ENCODE peak calls at places on chromosomes 2 and 18, in six cellular contexts. One of them, this sample, is unnamed.

GRCh38 chr2:54879598-54880355 is 156.3 kb downstream of the EML6 start:
- DNase-seq in posterior cingulate gyrus: no peak
- DNase-seq in NCI-H2081: peak; percentile 16
- DNase-seq in CD8-positive, alpha-beta memory T cell: no peak
- DNase-seq in stromal cell of bone marrow: no peak
- DNase-seq in psoas muscle: no peak
- DNase-seq in this sample: no peak

GRCh38 chr2:8684885-8685696 is 3.2 kb downstream of the ID2 start:
- DNase-seq in posterior cingulate gyrus: peak; percentile 23
- DNase-seq in NCI-H2081: peak; percentile 85
- DNase-seq in CD8-positive, alpha-beta memory T cell: peak; percentile 69
- DNase-seq in stromal cell of bone marrow: no peak
- DNase-seq in psoas muscle: peak; percentile 60
- DNase-seq in this sample: no peak

GRCh38 chr18:62486290-62486964 is 36.4 kb upstream of the ZCCHC2 start:
- DNase-seq in posterior cingulate gyrus: no peak
- DNase-seq in NCI-H2081: peak; percentile 2
- DNase-seq in CD8-positive, alpha-beta memory T cell: no peak
- DNase-seq in stromal cell of bone marrow: no peak
- DNase-seq in psoas muscle: no peak
- DNase-seq in this sample: no peak

GRCh38 chr2:241776336-241777166 is at the start of gene GAL3ST2:
- DNase-seq in posterior cingulate gyrus: no peak
- DNase-seq in NCI-H2081: no peak
- DNase-seq in CD8-positive, alpha-beta memory T cell: peak; percentile 31
- DNase-seq in stromal cell of bone marrow: no peak
- DNase-seq in psoas muscle: no peak
- DNase-seq in this sample: peak; percentile 80

GRCh38 chr2:218658671-218659257 is 659 bp downstream of the ZNF142 start:
- DNase-seq in posterior cingulate gyrus: no peak
- DNase-seq in NCI-H2081: peak; percentile 30
- DNase-seq in CD8-positive, alpha-beta memory T cell: no peak
- DNase-seq in stromal cell of bone marrow: no peak
- DNase-seq in psoas muscle: no peak
- DNase-seq in this sample: no peak

GRCh38 chr18:79211844-79212243 is 142.7 kb downstream of the ATP9B start:
- DNase-seq in posterior cingulate gyrus: no peak
- DNase-seq in NCI-H2081: no peak
- DNase-seq in CD8-positive, alpha-beta memory T cell: no peak
- DNase-seq in stromal cell of bone marrow: no peak
- DNase-seq in psoas muscle: no peak
- DNase-seq in this sample: no peak

GRCh38 chr2:74833418-74834233 is at the start of gene HK2:
- DNase-seq in posterior cingulate gyrus: peak; percentile 84
- DNase-seq in NCI-H2081: peak; percentile 74
- DNase-seq in CD8-positive, alpha-beta memory T cell: peak; percentile 70
- DNase-seq in stromal cell of bone marrow: peak; percentile 85
- DNase-seq in psoas muscle: peak; percentile 86
- DNase-seq in this sample: peak; percentile 92

GRCh38 chr18:58231930-58232329 is 187.9 kb downstream of the NEDD4L start:
- DNase-seq in posterior cingulate gyrus: no peak
- DNase-seq in NCI-H2081: no peak
- DNase-seq in CD8-positive, alpha-beta memory T cell: no peak
- DNase-seq in stromal cell of bone marrow: no peak
- DNase-seq in psoas muscle: no peak
- DNase-seq in this sample: no peak

GRCh38 chr2:179275280-179276013 is 10.8 kb upstream of the SESTD1 start:
- DNase-seq in posterior cingulate gyrus: no peak
- DNase-seq in NCI-H2081: no peak
- DNase-seq in CD8-positive, alpha-beta memory T cell: no peak
- DNase-seq in stromal cell of bone marrow: peak; percentile 31
- DNase-seq in psoas muscle: no peak
- DNase-seq in this sample: no peak

GRCh38 chr18:24060644-24061043 is 46.1 kb downstream of the TTC39C start:
- DNase-seq in posterior cingulate gyrus: no peak
- DNase-seq in NCI-H2081: no peak
- DNase-seq in CD8-positive, alpha-beta memory T cell: no peak
- DNase-seq in stromal cell of bone marrow: no peak
- DNase-seq in psoas muscle: no peak
- DNase-seq in this sample: no peak

GRCh38 chr18:815353-815752 is 3.3 kb upstream of the YES1 start:
- DNase-seq in posterior cingulate gyrus: no peak
- DNase-seq in NCI-H2081: no peak
- DNase-seq in CD8-positive, alpha-beta memory T cell: no peak
- DNase-seq in stromal cell of bone marrow: no peak
- DNase-seq in psoas muscle: no peak
- DNase-seq in this sample: no peak

GRCh38 chr2:54559593-54560145 is 103.5 kb downstream of the SPTBN1 start:
- DNase-seq in posterior cingulate gyrus: no peak
- DNase-seq in NCI-H2081: no peak
- DNase-seq in CD8-positive, alpha-beta memory T cell: no peak
- DNase-seq in stromal cell of bone marrow: no peak
- DNase-seq in psoas muscle: no peak
- DNase-seq in this sample: no peak

GRCh38 chr18:6052449-6052913 is 157.2 kb upstream of the TMEM200C start:
- DNase-seq in posterior cingulate gyrus: no peak
- DNase-seq in NCI-H2081: no peak
- DNase-seq in CD8-positive, alpha-beta memory T cell: no peak
- DNase-seq in stromal cell of bone marrow: no peak
- DNase-seq in psoas muscle: no peak
- DNase-seq in this sample: no peak

GRCh38 chr2:197315371-197315770 is 4.8 kb upstream of the ANKRD44 start:
- DNase-seq in posterior cingulate gyrus: no peak
- DNase-seq in NCI-H2081: no peak
- DNase-seq in CD8-positive, alpha-beta memory T cell: no peak
- DNase-seq in stromal cell of bone marrow: no peak
- DNase-seq in psoas muscle: no peak
- DNase-seq in this sample: no peak

GRCh38 chr2:104538082-104538481 is 315.8 kb upstream of the POU3F3 start:
- DNase-seq in posterior cingulate gyrus: no peak
- DNase-seq in NCI-H2081: no peak
- DNase-seq in CD8-positive, alpha-beta memory T cell: no peak
- DNase-seq in stromal cell of bone marrow: no peak
- DNase-seq in psoas muscle: no peak
- DNase-seq in this sample: no peak

GRCh38 chr2:10548626-10549025 is 100.5 kb upstream of the ODC1 start:
- DNase-seq in posterior cingulate gyrus: no peak
- DNase-seq in NCI-H2081: no peak
- DNase-seq in CD8-positive, alpha-beta memory T cell: no peak
- DNase-seq in stromal cell of bone marrow: peak; percentile 15
- DNase-seq in psoas muscle: no peak
- DNase-seq in this sample: no peak

GRCh38 chr2:8514748-8515389 is 167.0 kb upstream of the ID2 start:
- DNase-seq in posterior cingulate gyrus: no peak
- DNase-seq in NCI-H2081: peak; percentile 50
- DNase-seq in CD8-positive, alpha-beta memory T cell: no peak
- DNase-seq in stromal cell of bone marrow: no peak
- DNase-seq in psoas muscle: no peak
- DNase-seq in this sample: no peak

GRCh38 chr2:63121055-63121834 is 70.6 kb downstream of the OTX1 start:
- DNase-seq in posterior cingulate gyrus: no peak
- DNase-seq in NCI-H2081: no peak
- DNase-seq in CD8-positive, alpha-beta memory T cell: no peak
- DNase-seq in stromal cell of bone marrow: no peak
- DNase-seq in psoas muscle: no peak
- DNase-seq in this sample: no peak

GRCh38 chr2:182522428-182522896 is 95.6 kb upstream of the PDE1A start:
- DNase-seq in posterior cingulate gyrus: peak; percentile 22
- DNase-seq in NCI-H2081: peak; percentile 36
- DNase-seq in CD8-positive, alpha-beta memory T cell: no peak
- DNase-seq in stromal cell of bone marrow: no peak
- DNase-seq in psoas muscle: no peak
- DNase-seq in this sample: no peak

GRCh38 chr2:102010767-102011351 is 19.1 kb downstream of the IL1R2 start:
- DNase-seq in posterior cingulate gyrus: no peak
- DNase-seq in NCI-H2081: no peak
- DNase-seq in CD8-positive, alpha-beta memory T cell: no peak
- DNase-seq in stromal cell of bone marrow: no peak
- DNase-seq in psoas muscle: no peak
- DNase-seq in this sample: no peak

GRCh38 chr2:48512586-48512985 is 17.4 kb upstream of the STON1 start:
- DNase-seq in posterior cingulate gyrus: no peak
- DNase-seq in NCI-H2081: no peak
- DNase-seq in CD8-positive, alpha-beta memory T cell: no peak
- DNase-seq in stromal cell of bone marrow: no peak
- DNase-seq in psoas muscle: no peak
- DNase-seq in this sample: no peak

GRCh38 chr2:210635257-210635656 is 78.9 kb downstream of the CPS1 start:
- DNase-seq in posterior cingulate gyrus: no peak
- DNase-seq in NCI-H2081: no peak
- DNase-seq in CD8-positive, alpha-beta memory T cell: no peak
- DNase-seq in stromal cell of bone marrow: no peak
- DNase-seq in psoas muscle: no peak
- DNase-seq in this sample: no peak

GRCh38 chr2:102841107-102841840 is 79.4 kb downstream of the TMEM182 start:
- DNase-seq in posterior cingulate gyrus: peak; percentile 64
- DNase-seq in NCI-H2081: peak; percentile 53
- DNase-seq in CD8-positive, alpha-beta memory T cell: no peak
- DNase-seq in stromal cell of bone marrow: peak; percentile 43
- DNase-seq in psoas muscle: peak; percentile 19
- DNase-seq in this sample: no peak

GRCh38 chr2:176873403-176873802 is 339.2 kb upstream of the HNRNPA3 start:
- DNase-seq in posterior cingulate gyrus: no peak
- DNase-seq in NCI-H2081: no peak
- DNase-seq in CD8-positive, alpha-beta memory T cell: no peak
- DNase-seq in stromal cell of bone marrow: no peak
- DNase-seq in psoas muscle: no peak
- DNase-seq in this sample: no peak

GRCh38 chr18:47745227-47745626 is 185.2 kb downstream of the SMAD2 start:
- DNase-seq in posterior cingulate gyrus: no peak
- DNase-seq in NCI-H2081: no peak
- DNase-seq in CD8-positive, alpha-beta memory T cell: no peak
- DNase-seq in stromal cell of bone marrow: no peak
- DNase-seq in psoas muscle: no peak
- DNase-seq in this sample: no peak

GRCh38 chr18:59813942-59814341 is 85.9 kb upstream of the PMAIP1 start:
- DNase-seq in posterior cingulate gyrus: no peak
- DNase-seq in NCI-H2081: no peak
- DNase-seq in CD8-positive, alpha-beta memory T cell: no peak
- DNase-seq in stromal cell of bone marrow: no peak
- DNase-seq in psoas muscle: no peak
- DNase-seq in this sample: no peak

GRCh38 chr2:66839551-66840320 is 404.8 kb downstream of the MEIS1 start:
- DNase-seq in posterior cingulate gyrus: no peak
- DNase-seq in NCI-H2081: no peak
- DNase-seq in CD8-positive, alpha-beta memory T cell: no peak
- DNase-seq in stromal cell of bone marrow: peak; percentile 80
- DNase-seq in psoas muscle: no peak
- DNase-seq in this sample: no peak

GRCh38 chr2:168030862-168031624 is 216.4 kb downstream of the STK39 start:
- DNase-seq in posterior cingulate gyrus: no peak
- DNase-seq in NCI-H2081: no peak
- DNase-seq in CD8-positive, alpha-beta memory T cell: no peak
- DNase-seq in stromal cell of bone marrow: peak; percentile 49
- DNase-seq in psoas muscle: no peak
- DNase-seq in this sample: no peak

GRCh38 chr18:9348766-9349165 is 14.2 kb downstream of the TWSG1 start:
- DNase-seq in posterior cingulate gyrus: no peak
- DNase-seq in NCI-H2081: no peak
- DNase-seq in CD8-positive, alpha-beta memory T cell: no peak
- DNase-seq in stromal cell of bone marrow: no peak
- DNase-seq in psoas muscle: no peak
- DNase-seq in this sample: no peak

GRCh38 chr2:71275939-71276310 is 49.0 kb upstream of the PAIP2B start:
- DNase-seq in posterior cingulate gyrus: no peak
- DNase-seq in NCI-H2081: no peak
- DNase-seq in CD8-positive, alpha-beta memory T cell: no peak
- DNase-seq in stromal cell of bone marrow: no peak
- DNase-seq in psoas muscle: no peak
- DNase-seq in this sample: no peak

GRCh38 chr2:33411765-33412164 is 64.7 kb upstream of the RASGRP3 start:
- DNase-seq in posterior cingulate gyrus: no peak
- DNase-seq in NCI-H2081: no peak
- DNase-seq in CD8-positive, alpha-beta memory T cell: no peak
- DNase-seq in stromal cell of bone marrow: no peak
- DNase-seq in psoas muscle: no peak
- DNase-seq in this sample: no peak

GRCh38 chr18:24600076-24600654 is 139.7 kb downstream of the HRH4 start:
- DNase-seq in posterior cingulate gyrus: no peak
- DNase-seq in NCI-H2081: peak; percentile 24
- DNase-seq in CD8-positive, alpha-beta memory T cell: no peak
- DNase-seq in stromal cell of bone marrow: peak; percentile 50
- DNase-seq in psoas muscle: no peak
- DNase-seq in this sample: no peak

GRCh38 chr2:55138546-55139288 is 88.5 kb upstream of the RTN4 start:
- DNase-seq in posterior cingulate gyrus: peak; percentile 52
- DNase-seq in NCI-H2081: no peak
- DNase-seq in CD8-positive, alpha-beta memory T cell: no peak
- DNase-seq in stromal cell of bone marrow: no peak
- DNase-seq in psoas muscle: no peak
- DNase-seq in this sample: no peak

GRCh38 chr2:42550870-42551269 is 17.6 kb upstream of the MTA3 start:
- DNase-seq in posterior cingulate gyrus: no peak
- DNase-seq in NCI-H2081: no peak
- DNase-seq in CD8-positive, alpha-beta memory T cell: no peak
- DNase-seq in stromal cell of bone marrow: no peak
- DNase-seq in psoas muscle: no peak
- DNase-seq in this sample: no peak

GRCh38 chr2:58950795-58951462 is 709.8 kb upstream of the FANCL start:
- DNase-seq in posterior cingulate gyrus: no peak
- DNase-seq in NCI-H2081: no peak
- DNase-seq in CD8-positive, alpha-beta memory T cell: no peak
- DNase-seq in stromal cell of bone marrow: no peak
- DNase-seq in psoas muscle: no peak
- DNase-seq in this sample: no peak

This sample was measured in osteocyte.